ENCODE peak calls at places on chromosomes 1 and 21, in ten cellular contexts. One of them, this sample, is unnamed.

GRCh38 chr1:30248373-30248772 is 475.0 kb downstream of the MATN1 start:
- DNase-seq in H1: no peak
- DNase-seq in GM12892: no peak
- DNase-seq in prostate gland: no peak
- DNase-seq in tibial nerve: no peak
- DNase-seq in H54: no peak
- DNase-seq in right lobe of liver: no peak
- DNase-seq in transverse colon: no peak
- DNase-seq in esophagus squamous epithelium: no peak
- DNase-seq in IMR-90: no peak
- DNase-seq in this sample: no peak

GRCh38 chr1:100627018-100627716 is 89.2 kb downstream of the GPR88 start:
- DNase-seq in H1: no peak
- DNase-seq in GM12892: no peak
- DNase-seq in prostate gland: no peak
- DNase-seq in tibial nerve: no peak
- DNase-seq in H54: no peak
- DNase-seq in right lobe of liver: no peak
- DNase-seq in transverse colon: no peak
- DNase-seq in esophagus squamous epithelium: no peak
- DNase-seq in IMR-90: peak; percentile 86
- DNase-seq in this sample: no peak

GRCh38 chr1:211551628-211552465 is 27.1 kb downstream of the SLC30A1 start:
- DNase-seq in H1: no peak
- DNase-seq in GM12892: no peak
- DNase-seq in prostate gland: peak; percentile 12
- DNase-seq in tibial nerve: no peak
- DNase-seq in H54: no peak
- DNase-seq in right lobe of liver: no peak
- DNase-seq in transverse colon: no peak
- DNase-seq in esophagus squamous epithelium: no peak
- DNase-seq in IMR-90: peak; percentile 79
- DNase-seq in this sample: no peak

GRCh38 chr1:243974451-243975292 is 76.4 kb upstream of the ZBTB18 start:
- DNase-seq in H1: no peak
- DNase-seq in GM12892: no peak
- DNase-seq in prostate gland: no peak
- DNase-seq in tibial nerve: no peak
- DNase-seq in H54: no peak
- DNase-seq in right lobe of liver: no peak
- DNase-seq in transverse colon: no peak
- DNase-seq in esophagus squamous epithelium: no peak
- DNase-seq in IMR-90: peak; percentile 24
- DNase-seq in this sample: no peak

GRCh38 chr1:162019006-162019405 is 4.7 kb downstream of the OLFML2B start:
- DNase-seq in H1: no peak
- DNase-seq in GM12892: no peak
- DNase-seq in prostate gland: no peak
- DNase-seq in tibial nerve: no peak
- DNase-seq in H54: no peak
- DNase-seq in right lobe of liver: no peak
- DNase-seq in transverse colon: no peak
- DNase-seq in esophagus squamous epithelium: no peak
- DNase-seq in IMR-90: peak; percentile 73
- DNase-seq in this sample: no peak

GRCh38 chr1:200247513-200247912 is 162.3 kb downstream of the ZNF281 start:
- DNase-seq in H1: no peak
- DNase-seq in GM12892: no peak
- DNase-seq in prostate gland: no peak
- DNase-seq in tibial nerve: no peak
- DNase-seq in H54: no peak
- DNase-seq in right lobe of liver: no peak
- DNase-seq in transverse colon: no peak
- DNase-seq in esophagus squamous epithelium: no peak
- DNase-seq in IMR-90: no peak
- DNase-seq in this sample: no peak

GRCh38 chr1:51517361-51518032 is 1.6 kb downstream of the EPS15 start:
- DNase-seq in H1: no peak
- DNase-seq in GM12892: no peak
- DNase-seq in prostate gland: peak; percentile 23
- DNase-seq in tibial nerve: peak; percentile 35
- DNase-seq in H54: no peak
- DNase-seq in right lobe of liver: no peak
- DNase-seq in transverse colon: no peak
- DNase-seq in esophagus squamous epithelium: no peak
- DNase-seq in IMR-90: peak; percentile 11
- DNase-seq in this sample: no peak

GRCh38 chr1:204498980-204499379 is 4.4 kb upstream of the PIK3C2B start:
- DNase-seq in H1: no peak
- DNase-seq in GM12892: no peak
- DNase-seq in prostate gland: no peak
- DNase-seq in tibial nerve: no peak
- DNase-seq in H54: no peak
- DNase-seq in right lobe of liver: no peak
- DNase-seq in transverse colon: no peak
- DNase-seq in esophagus squamous epithelium: no peak
- DNase-seq in IMR-90: no peak
- DNase-seq in this sample: no peak

GRCh38 chr1:29631361-29631760 is 395.0 kb downstream of the PTPRU start:
- DNase-seq in H1: no peak
- DNase-seq in GM12892: no peak
- DNase-seq in prostate gland: no peak
- DNase-seq in tibial nerve: no peak
- DNase-seq in H54: no peak
- DNase-seq in right lobe of liver: no peak
- DNase-seq in transverse colon: no peak
- DNase-seq in esophagus squamous epithelium: no peak
- DNase-seq in IMR-90: peak; percentile 66
- DNase-seq in this sample: no peak

GRCh38 chr1:151593651-151594625 is 17.9 kb upstream of the SNX27 start:
- DNase-seq in H1: peak; percentile 80
- DNase-seq in GM12892: peak; percentile 69
- DNase-seq in prostate gland: peak; percentile 85
- DNase-seq in tibial nerve: peak; percentile 74
- DNase-seq in H54: peak; percentile 75
- DNase-seq in right lobe of liver: peak; percentile 91
- DNase-seq in transverse colon: peak; percentile 91
- DNase-seq in esophagus squamous epithelium: no peak
- DNase-seq in IMR-90: no peak
- DNase-seq in this sample: peak; percentile 77

GRCh38 chr21:29376556-29376955 is 77.8 kb downstream of the BACH1 start:
- DNase-seq in H1: peak; percentile 31
- DNase-seq in GM12892: peak; percentile 13
- DNase-seq in prostate gland: no peak
- DNase-seq in tibial nerve: peak; percentile 18
- DNase-seq in H54: peak; percentile 40
- DNase-seq in right lobe of liver: peak; percentile 41
- DNase-seq in transverse colon: peak; percentile 42
- DNase-seq in esophagus squamous epithelium: no peak
- DNase-seq in IMR-90: no peak
- DNase-seq in this sample: peak; percentile 22

GRCh38 chr21:24895885-24896734 is 711.2 kb downstream of the MRPL39 start:
- DNase-seq in H1: no peak
- DNase-seq in GM12892: no peak
- DNase-seq in prostate gland: peak; percentile 18
- DNase-seq in tibial nerve: peak; percentile 9
- DNase-seq in H54: no peak
- DNase-seq in right lobe of liver: no peak
- DNase-seq in transverse colon: peak; percentile 19
- DNase-seq in esophagus squamous epithelium: no peak
- DNase-seq in IMR-90: peak; percentile 25
- DNase-seq in this sample: no peak

GRCh38 chr1:229716064-229716463 is 90.0 kb downstream of the URB2 start:
- DNase-seq in H1: no peak
- DNase-seq in GM12892: no peak
- DNase-seq in prostate gland: no peak
- DNase-seq in tibial nerve: no peak
- DNase-seq in H54: no peak
- DNase-seq in right lobe of liver: no peak
- DNase-seq in transverse colon: no peak
- DNase-seq in esophagus squamous epithelium: no peak
- DNase-seq in IMR-90: no peak
- DNase-seq in this sample: no peak

GRCh38 chr1:107464827-107465226 is 324.0 kb downstream of the NTNG1 start:
- DNase-seq in H1: peak; percentile 9
- DNase-seq in GM12892: no peak
- DNase-seq in prostate gland: no peak
- DNase-seq in tibial nerve: no peak
- DNase-seq in H54: no peak
- DNase-seq in right lobe of liver: no peak
- DNase-seq in transverse colon: no peak
- DNase-seq in esophagus squamous epithelium: no peak
- DNase-seq in IMR-90: no peak
- DNase-seq in this sample: no peak

GRCh38 chr21:35484856-35485255 is 435.8 kb upstream of the RUNX1 start:
- DNase-seq in H1: no peak
- DNase-seq in GM12892: no peak
- DNase-seq in prostate gland: no peak
- DNase-seq in tibial nerve: no peak
- DNase-seq in H54: no peak
- DNase-seq in right lobe of liver: no peak
- DNase-seq in transverse colon: no peak
- DNase-seq in esophagus squamous epithelium: no peak
- DNase-seq in IMR-90: no peak
- DNase-seq in this sample: no peak

GRCh38 chr21:43311303-43311817 is 115.6 kb downstream of the SIK1 start:
- DNase-seq in H1: no peak
- DNase-seq in GM12892: no peak
- DNase-seq in prostate gland: no peak
- DNase-seq in tibial nerve: no peak
- DNase-seq in H54: no peak
- DNase-seq in right lobe of liver: peak; percentile 46
- DNase-seq in transverse colon: peak; percentile 80
- DNase-seq in esophagus squamous epithelium: no peak
- DNase-seq in IMR-90: no peak
- DNase-seq in this sample: no peak

GRCh38 chr1:150516616-150517015 is 1.1 kb downstream of the FALEC start:
- DNase-seq in H1: no peak
- DNase-seq in GM12892: no peak
- DNase-seq in prostate gland: no peak
- DNase-seq in tibial nerve: no peak
- DNase-seq in H54: no peak
- DNase-seq in right lobe of liver: no peak
- DNase-seq in transverse colon: no peak
- DNase-seq in esophagus squamous epithelium: no peak
- DNase-seq in IMR-90: no peak
- DNase-seq in this sample: no peak

GRCh38 chr1:43524804-43525203 is 5.9 kb upstream of the PTPRF start:
- DNase-seq in H1: no peak
- DNase-seq in GM12892: no peak
- DNase-seq in prostate gland: no peak
- DNase-seq in tibial nerve: no peak
- DNase-seq in H54: no peak
- DNase-seq in right lobe of liver: no peak
- DNase-seq in transverse colon: peak; percentile 69
- DNase-seq in esophagus squamous epithelium: no peak
- DNase-seq in IMR-90: no peak
- DNase-seq in this sample: no peak
- TF ChIP-seq POLR2A in H1: no peak
- TF ChIP-seq POLR2A in GM12892: no peak
- TF ChIP-seq POLR2A in prostate gland: no peak
- TF ChIP-seq POLR2A in tibial nerve: no peak
- TF ChIP-seq POLR2A in H54: no peak
- TF ChIP-seq POLR2A in right lobe of liver: no peak
- TF ChIP-seq POLR2A in transverse colon: peak; percentile 45
- TF ChIP-seq POLR2A in esophagus squamous epithelium: no peak
- TF ChIP-seq POLR2A in IMR-90: no peak
- TF ChIP-seq POLR2A in this sample: no peak

GRCh38 chr1:47923513-47923912 is 73.7 kb downstream of the TRABD2B start:
- DNase-seq in H1: no peak
- DNase-seq in GM12892: no peak
- DNase-seq in prostate gland: no peak
- DNase-seq in tibial nerve: no peak
- DNase-seq in H54: no peak
- DNase-seq in right lobe of liver: no peak
- DNase-seq in transverse colon: no peak
- DNase-seq in esophagus squamous epithelium: no peak
- DNase-seq in IMR-90: no peak
- DNase-seq in this sample: no peak
- TF ChIP-seq POLR2A in H1: no peak
- TF ChIP-seq POLR2A in GM12892: no peak
- TF ChIP-seq POLR2A in prostate gland: no peak
- TF ChIP-seq POLR2A in tibial nerve: no peak
- TF ChIP-seq POLR2A in H54: no peak
- TF ChIP-seq POLR2A in right lobe of liver: no peak
- TF ChIP-seq POLR2A in transverse colon: no peak
- TF ChIP-seq POLR2A in esophagus squamous epithelium: no peak
- TF ChIP-seq POLR2A in IMR-90: no peak
- TF ChIP-seq POLR2A in this sample: no peak

DNA sequence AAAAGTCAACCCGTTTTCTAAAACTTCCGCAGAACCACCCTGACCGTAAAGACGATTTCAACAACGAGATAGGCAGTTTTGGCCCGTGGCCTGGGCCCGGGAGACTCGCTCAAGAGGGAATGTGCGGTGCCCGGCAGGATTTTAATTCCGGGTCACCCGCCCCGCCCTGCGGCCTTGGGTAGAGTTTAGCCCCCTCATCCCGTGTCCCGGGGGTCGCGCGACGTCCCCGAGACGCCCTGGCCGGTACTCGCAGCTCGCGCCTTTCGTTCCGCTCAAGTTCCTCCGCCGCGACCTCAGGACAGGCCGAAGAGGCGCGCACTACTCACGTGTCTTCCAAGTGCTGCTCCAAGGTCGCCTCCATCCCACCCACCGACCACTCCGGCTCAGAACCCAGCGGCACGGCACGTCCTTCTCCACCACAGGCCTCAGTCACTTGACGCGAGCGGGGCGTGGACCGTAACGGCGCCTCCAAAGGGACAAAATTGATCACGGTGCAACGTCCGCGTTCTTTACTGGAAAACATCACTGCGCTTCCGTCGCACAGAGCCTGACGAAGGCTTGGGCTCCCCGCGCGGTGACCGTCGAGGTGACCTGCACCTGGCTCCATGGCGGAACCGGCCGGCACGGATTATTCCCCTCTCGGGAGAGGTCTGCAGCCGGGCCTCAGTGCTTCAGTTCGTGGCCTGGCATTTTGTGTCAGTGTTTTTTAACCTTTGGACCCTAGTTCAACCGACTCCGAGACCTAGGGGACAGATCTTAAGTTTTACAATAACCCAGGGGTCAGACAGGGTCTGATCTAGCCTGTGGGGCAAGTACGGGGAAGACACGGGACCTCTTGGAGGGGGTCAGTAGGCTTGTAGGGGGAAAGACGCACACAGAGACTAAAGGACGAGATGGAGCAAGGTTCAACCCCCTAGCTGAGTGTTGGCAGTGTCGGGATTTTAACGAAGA is at the start of gene LAMTOR5:
- DNase-seq in H1: peak; percentile 67
- DNase-seq in GM12892: peak; percentile 73
- DNase-seq in prostate gland: peak; percentile 91
- DNase-seq in tibial nerve: peak; percentile 94
- DNase-seq in H54: peak; percentile 77
- DNase-seq in right lobe of liver: peak; percentile 92
- DNase-seq in transverse colon: peak; percentile 95
- DNase-seq in esophagus squamous epithelium: peak; percentile 55
- DNase-seq in IMR-90: peak; percentile 92
- DNase-seq in this sample: peak; percentile 68
- TF ChIP-seq POLR2A in H1: peak; percentile 91
- TF ChIP-seq POLR2A in GM12892: peak; percentile 89
- TF ChIP-seq POLR2A in prostate gland: peak; percentile 82
- TF ChIP-seq POLR2A in tibial nerve: peak; percentile 91
- TF ChIP-seq POLR2A in H54: peak; percentile 89
- TF ChIP-seq POLR2A in right lobe of liver: peak; percentile 88
- TF ChIP-seq POLR2A in transverse colon: peak; percentile 95
- TF ChIP-seq POLR2A in esophagus squamous epithelium: peak; percentile 94
- TF ChIP-seq POLR2A in IMR-90: peak; percentile 89
- TF ChIP-seq POLR2A in this sample: peak; percentile 96

GRCh38 chr21:41233913-41234312 is 66.0 kb downstream of the BACE2 start:
- DNase-seq in H1: no peak
- DNase-seq in GM12892: no peak
- DNase-seq in prostate gland: no peak
- DNase-seq in tibial nerve: no peak
- DNase-seq in H54: no peak
- DNase-seq in right lobe of liver: no peak
- DNase-seq in transverse colon: no peak
- DNase-seq in esophagus squamous epithelium: no peak
- DNase-seq in IMR-90: no peak
- DNase-seq in this sample: no peak
- TF ChIP-seq POLR2A in H1: no peak
- TF ChIP-seq POLR2A in GM12892: no peak
- TF ChIP-seq POLR2A in prostate gland: no peak
- TF ChIP-seq POLR2A in tibial nerve: no peak
- TF ChIP-seq POLR2A in H54: no peak
- TF ChIP-seq POLR2A in right lobe of liver: no peak
- TF ChIP-seq POLR2A in transverse colon: no peak
- TF ChIP-seq POLR2A in esophagus squamous epithelium: no peak
- TF ChIP-seq POLR2A in IMR-90: no peak
- TF ChIP-seq POLR2A in this sample: no peak